ENCODE peak calls at places on chromosomes 3 and 15, in nine cellular contexts. S, Z, F, T, K, A, R, Q and I are unnamed samples. For H3K27me3, the result is how much of the 10 kb centered on the place peaks cover.

GRCh38 chr3:36786921-36787890 is 22.9 kb upstream of the DCLK3 start:
- DNase-seq in Z (no peak), T (no peak), K (no peak), R (no peak), F (no peak), Q (no peak), A (no peak), S (peak), I (no peak)

GRCh38 chr3:185758912-185759311 is 65.9 kb downstream of the IGF2BP2 start:
- DNase-seq in R (no peak), T (no peak), Z (no peak), S (no peak), K (no peak), A (no peak), Q (no peak), F (no peak), I (peak)

GRCh38 chr3:172550347-172550943 is 27.2 kb upstream of the TNFSF10 start:
- DNase-seq in F (no peak), A (peak), T (no peak), S (no peak), Q (no peak), Z (no peak), R (no peak), K (no peak), I (peak)

GRCh38 chr3:185943363-185944106 is 5.7 kb upstream of the TRA2B start:
- DNase-seq in S (peak), A (peak), Q (peak), R (peak), T (peak), K (peak), Z (peak), F (peak), I (peak)

GRCh38 chr3:170737763-170738162 is 132.2 kb downstream of the RPL22L1 start:
- DNase-seq in Z (no peak), Q (no peak), A (no peak), T (no peak), K (no peak), F (no peak), S (no peak), R (no peak), I (no peak)

GRCh38 chr15:100623301-100623700 is 20.9 kb downstream of the ASB7 start:
- DNase-seq in S (no peak), Q (no peak), F (no peak), K (no peak), Z (no peak), A (peak), R (no peak), T (no peak), I (no peak)

GRCh38 chr3:10770981-10771380 is 45.0 kb upstream of the SLC6A11 start:
- DNase-seq in Z (no peak), S (no peak), K (no peak), A (no peak), R (no peak), Q (no peak), T (no peak), F (no peak), I (no peak)

GRCh38 chr15:43896543-43896942 is 69.7 kb downstream of the WDR76 start:
- DNase-seq in F (no peak), T (no peak), R (no peak), Z (no peak), A (no peak), S (no peak), Q (no peak), K (no peak), I (no peak)

GRCh38 chr3:15287565-15288330 is 44.6 kb downstream of the SH3BP5 start:
- DNase-seq in R (peak), A (peak), K (peak), Z (peak), T (peak), Q (no peak), F (peak), S (peak), I (no peak)

GRCh38 chr15:33086500-33087141 is 107.9 kb downstream of the FMN1 start:
- DNase-seq in T (no peak), F (no peak), S (no peak), Q (no peak), A (peak), R (no peak), K (no peak), Z (no peak), I (peak)

GRCh38 chr3:119044593-119044992 is 9.9 kb upstream of the IGSF11 start:
- DNase-seq in F (no peak), S (no peak), A (no peak), T (no peak), Q (no peak), K (no peak), Z (no peak), R (no peak), I (no peak)

GRCh38 chr3:34077796-34078195 is 279.4 kb downstream of the PDCD6IP start:
- DNase-seq in Q (no peak), Z (no peak), S (no peak), F (no peak), A (no peak), R (no peak), T (no peak), K (no peak), I (no peak)

GRCh38 chr3:116579843-116580242 is 129.7 kb upstream of the TUSC7 start:
- DNase-seq in Q (no peak), A (peak), R (no peak), F (no peak), Z (no peak), K (no peak), S (no peak), T (no peak), I (no peak)

GRCh38 chr15:62165029-62165792 is at the start of gene C2CD4B:
- DNase-seq in T (no peak), F (peak), Q (peak), K (peak), R (peak), S (peak), A (peak), Z (peak), I (peak)

GRCh38 chr15:62163397-62163796 is 1.7 kb downstream of the C2CD4B start:
- DNase-seq in Q (no peak), K (peak), A (no peak), S (no peak), T (no peak), R (no peak), F (no peak), Z (no peak), I (no peak)

GRCh38 chr15:62163847-62164499 is 1.1 kb downstream of the C2CD4B start:
- DNase-seq in Q (no peak), T (no peak), A (no peak), S (no peak), R (no peak), K (peak), F (peak), Z (no peak), I (no peak)

GRCh38 chr15:62164500-62165028 is 521 bp downstream of the C2CD4B start:
- DNase-seq in Q (no peak), Z (no peak), R (no peak), S (no peak), K (peak), A (peak), F (peak), T (no peak), I (no peak)

GRCh38 chr15:62165793-62166380 is 802 bp upstream of the C2CD4B start:
- DNase-seq in S (no peak), F (no peak), K (peak), A (peak), T (no peak), Q (no peak), Z (no peak), R (no peak), I (no peak)
- H3K27me3 ChIP-seq in S (half or more), F (half or more), K (under half), A (half or more), T (under half), Q (under half), Z (under half), R (under half), I (under half)

GRCh38 chr3:62722344-62722743 is 152.9 kb downstream of the CADPS start:
- DNase-seq in K (no peak), A (no peak), S (no peak), Q (no peak), Z (no peak), T (no peak), F (no peak), R (no peak), I (no peak)
- H3K4me3 ChIP-seq in K (no peak), A (no peak), S (no peak), Q (no peak), Z (no peak), T (no peak), F (no peak), R (no peak), I (no peak)

GRCh38 chr3:60582285-60582684 is 669.0 kb downstream of the FHIT start:
- DNase-seq in A (peak), Q (no peak), R (no peak), Z (no peak), S (no peak), T (no peak), K (no peak), F (no peak), I (no peak)
- TF ChIP-seq CTCF in A (no peak), Q (no peak), R (peak), Z (no peak), S (peak), T (no peak), K (peak), F (no peak), I (no peak)

GRCh38 chr15:40278026-40278425 is 4.8 kb downstream of the ANKRD63 start:
- DNase-seq in R (no peak), A (no peak), F (no peak), Z (no peak), K (no peak), S (no peak), Q (no peak), T (no peak), I (no peak)

GRCh38 chr15:40277472-40277871 is 5.4 kb downstream of the ANKRD63 start:
- DNase-seq in R (no peak), T (no peak), F (no peak), S (no peak), A (no peak), Z (no peak), Q (no peak), K (no peak), I (no peak)

GRCh38 chr15:40281057-40281850 is 1.6 kb downstream of the ANKRD63 start:
- DNase-seq in F (no peak), S (no peak), K (no peak), Q (no peak), T (no peak), R (no peak), Z (no peak), A (no peak), I (no peak)

GRCh38 chr15:40280260-40281056 is 2.4 kb downstream of the ANKRD63 start:
- DNase-seq in Q (no peak), R (no peak), S (no peak), T (no peak), Z (no peak), A (no peak), F (no peak), K (no peak), I (no peak)

DNA sequence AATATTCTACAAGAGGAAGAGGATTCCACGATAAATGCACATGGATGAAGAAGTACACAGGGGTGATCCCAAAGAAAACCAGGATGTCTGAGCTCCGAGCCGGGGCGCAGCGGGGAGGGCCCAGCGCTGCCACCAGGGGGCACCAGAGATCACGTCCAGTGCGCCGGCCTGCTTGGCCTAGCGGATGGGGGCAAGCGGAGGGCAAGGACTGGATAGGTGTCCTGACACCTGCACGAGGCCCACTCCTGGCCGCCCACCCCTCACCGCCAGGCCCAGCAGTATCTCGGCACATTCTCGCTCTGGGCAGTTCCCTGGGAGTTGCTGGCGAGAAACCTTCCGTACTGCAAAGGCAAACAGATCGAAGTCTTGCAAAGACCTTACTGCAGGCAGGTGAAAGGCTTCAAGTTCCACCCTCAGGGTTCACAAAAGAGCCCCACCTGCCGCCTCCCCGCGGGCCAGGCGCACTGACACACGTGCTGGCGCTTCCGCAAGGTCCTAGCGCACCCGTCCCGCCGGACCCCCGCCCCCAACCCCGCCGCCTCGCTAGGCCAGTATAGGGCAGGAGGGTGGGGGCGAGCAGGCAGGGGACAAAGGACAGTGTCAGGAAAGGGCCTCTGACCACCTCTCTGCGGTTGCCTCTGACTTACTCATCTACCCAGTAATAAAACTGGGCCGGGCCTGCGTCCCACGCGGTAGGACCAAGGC is 3.3 kb downstream of the ANKRD63 start:
- DNase-seq in R (peak), A (peak), K (peak), F (peak), T (peak), Q (peak), Z (peak), S (peak), I (peak)
- H3K27me3 ChIP-seq in R (under half), A (under half), K (under half), F (half or more), T (under half), Q (under half), Z (under half), S (half or more), I (under half)